ENCODE peak calls at places on chromosomes 16 and 17, in eight cellular contexts. F, H, Z, R, J, V, G and X are unnamed samples.
A peak's percentile ranks its signal among the peaks of the same experiment; 100 is the strongest.

GRCh38 chr16:56199164-56199563 is 7.9 kb downstream of the GNAO1 start:
- DNase-seq in F (peak; percentile 49), H (no peak), Z (no peak), R (no peak), J (peak; percentile 19), V (no peak), G (peak; percentile 37), X (no peak)

GRCh38 chr16:79509221-79509631 is 91.3 kb downstream of the MAF start:
- DNase-seq in F (no peak), H (no peak), Z (peak; percentile 19), R (no peak), J (no peak), V (no peak), G (no peak), X (no peak)

GRCh38 chr17:42421479-42422332 is 1.4 kb downstream of the CAVIN1 start:
- DNase-seq in F (peak; percentile 35), H (no peak), Z (peak; percentile 53), R (peak; percentile 94), J (no peak), V (no peak), G (no peak), X (no peak)

GRCh38 chr17:8940866-8941471 is 24.5 kb downstream of the PIK3R5 start:
- DNase-seq in F (no peak), H (no peak), Z (no peak), R (no peak), J (no peak), V (no peak), G (no peak), X (no peak)

GRCh38 chr17:50908860-50909764 is 43.0 kb upstream of the TOB1 start:
- DNase-seq in F (no peak), H (peak; percentile 88), Z (no peak), R (no peak), J (no peak), V (peak; percentile 28), G (peak; percentile 57), X (no peak)

GRCh38 chr16:80142940-80143339 is 397.9 kb upstream of the DYNLRB2 start:
- DNase-seq in F (no peak), H (no peak), Z (no peak), R (no peak), J (no peak), V (no peak), G (no peak), X (no peak)

GRCh38 chr17:21282850-21283249 is 1.7 kb upstream of the MAP2K3 start:
- DNase-seq in F (no peak), H (no peak), Z (no peak), R (no peak), J (no peak), V (no peak), G (no peak), X (no peak)

GRCh38 chr17:80426671-80427326 is 11.8 kb downstream of the ENDOV start:
- DNase-seq in F (peak; percentile 97), H (peak; percentile 70), Z (peak; percentile 98), R (peak; percentile 60), J (peak; percentile 88), V (peak; percentile 85), G (peak; percentile 92), X (peak; percentile 88)

GRCh38 chr17:8479431-8479947 is 43.8 kb downstream of the NDEL1 start:
- DNase-seq in F (no peak), H (no peak), Z (no peak), R (peak; percentile 76), J (no peak), V (no peak), G (no peak), X (no peak)